ENCODE peak calls at places on chromosomes 13 and 19, in eight cellular contexts. R is PC-9; M is CD8-positive, alpha-beta memory T cell; X is bronchial epithelial cell; F is GM23248; T is naive thymus-derived CD4-positive, alpha-beta T cell; C is upper lobe of left lung; Y is right lobe of liver. G is an unnamed sample.
A peak's percentile ranks its signal among the peaks of the same experiment; 100 is the strongest.

GRCh38 chr13:41188584-41188983 is 5.8 kb downstream of the KBTBD7 start:
- DNase-seq in R (no peak), M (no peak), X (peak; percentile 82), F (peak; percentile 16), T (no peak), C (no peak), Y (no peak), G (no peak)

GRCh38 chr19:41431426-41432386 is 4.5 kb upstream of the B3GNT8 start:
- DNase-seq in R (no peak), M (no peak), X (peak; percentile 25), F (peak; percentile 49), T (no peak), C (peak; percentile 63), Y (peak; percentile 81), G (no peak)

GRCh38 chr19:483332-484072 is 12.8 kb upstream of the MADCAM1 start:
- DNase-seq in R (no peak), M (no peak), X (no peak), F (no peak), T (no peak), C (no peak), Y (no peak), G (no peak)

GRCh38 chr13:46866150-46866549 is 30.7 kb downstream of the HTR2A start:
- DNase-seq in R (no peak), M (no peak), X (peak; percentile 74), F (peak; percentile 64), T (no peak), C (peak; percentile 90), Y (no peak), G (no peak)

GRCh38 chr19:29216021-29216420 is 3.1 kb upstream of the UQCRFS1 start:
- DNase-seq in R (no peak), M (no peak), X (no peak), F (no peak), T (no peak), C (no peak), Y (no peak), G (no peak)

GRCh38 chr19:8302357-8302691 is 5.8 kb downstream of the CD320 start:
- DNase-seq in R (no peak), M (no peak), X (no peak), F (no peak), T (no peak), C (peak; percentile 20), Y (peak; percentile 66), G (no peak)

GRCh38 chr13:113094410-113094800 is 11.2 kb upstream of the F7 start:
- DNase-seq in R (no peak), M (no peak), X (no peak), F (no peak), T (no peak), C (no peak), Y (no peak), G (no peak)

GRCh38 chr19:35155441-35155840 is 906 bp downstream of the FXYD5 start:
- DNase-seq in R (no peak), M (no peak), X (no peak), F (no peak), T (no peak), C (no peak), Y (no peak), G (no peak)

GRCh38 chr13:50161052-50161451 is 145.8 kb downstream of the KCNRG start:
- DNase-seq in R (no peak), M (no peak), X (peak; percentile 90), F (peak; percentile 58), T (no peak), C (no peak), Y (peak; percentile 50), G (no peak)

GRCh38 chr13:38366954-38367645 is 17.4 kb downstream of the UFM1 start:
- DNase-seq in R (peak; percentile 38), M (no peak), X (peak; percentile 90), F (peak; percentile 75), T (no peak), C (no peak), Y (no peak), G (no peak)

GRCh38 chr13:40189885-40190655 is 476.4 kb downstream of the FOXO1 start:
- DNase-seq in R (no peak), M (no peak), X (no peak), F (peak; percentile 52), T (no peak), C (no peak), Y (no peak), G (peak; percentile 62)

GRCh38 chr13:32825481-32825880 is 190.7 kb upstream of the KL start:
- DNase-seq in R (no peak), M (no peak), X (no peak), F (no peak), T (no peak), C (no peak), Y (no peak), G (no peak)

GRCh38 chr13:103961129-103961528 is 894.9 kb upstream of the SLC10A2 start:
- DNase-seq in R (no peak), M (no peak), X (no peak), F (no peak), T (no peak), C (no peak), Y (no peak), G (no peak)

GRCh38 chr19:16441661-16442071 is 30.1 kb downstream of the EPS15L1 start:
- DNase-seq in R (no peak), M (no peak), X (no peak), F (peak; percentile 24), T (no peak), C (no peak), Y (no peak), G (peak; percentile 16)

GRCh38 chr13:79647518-79647917 is 166.6 kb downstream of the NDFIP2 start:
- DNase-seq in R (no peak), M (no peak), X (peak; percentile 100), F (no peak), T (no peak), C (no peak), Y (no peak), G (no peak)

GRCh38 chr13:25249001-25249543 is 38.2 kb downstream of the MTMR6 start:
- DNase-seq in R (no peak), M (no peak), X (peak; percentile 26), F (peak; percentile 85), T (no peak), C (no peak), Y (no peak), G (no peak)

GRCh38 chr13:49265822-49266221 is 18.1 kb downstream of the CDADC1 start:
- DNase-seq in R (no peak), M (no peak), X (no peak), F (peak; percentile 6), T (no peak), C (no peak), Y (no peak), G (no peak)

GRCh38 chr13:30880756-30881155 is 25.3 kb upstream of the MEDAG start:
- DNase-seq in R (no peak), M (no peak), X (peak; percentile 83), F (peak; percentile 95), T (no peak), C (no peak), Y (no peak), G (no peak)

DNA sequence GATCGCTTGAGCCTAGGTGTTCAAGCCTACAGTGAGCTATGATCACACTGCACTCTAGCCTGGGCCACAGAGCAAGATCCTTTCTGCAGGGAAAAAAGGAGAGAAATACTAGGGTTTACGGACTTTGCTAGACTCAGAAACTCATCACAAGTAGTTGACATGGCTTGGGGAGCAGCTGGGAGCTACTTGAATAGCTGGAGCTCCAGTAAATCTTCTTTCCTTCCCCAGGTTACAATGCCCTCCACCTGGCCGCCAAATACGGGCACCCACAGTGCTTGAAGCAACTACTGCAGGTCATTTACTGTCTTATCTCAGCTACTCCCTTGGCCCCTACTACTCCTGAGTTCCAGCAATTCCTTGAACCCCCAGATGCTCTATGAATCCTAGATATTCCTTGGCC is 19.3 kb downstream of the ANKRD24 start:
- DNase-seq in R (no peak), M (no peak), X (no peak), F (no peak), T (no peak), C (no peak), Y (no peak), G (no peak)
- H3K27me3 ChIP-seq in R (no peaks in the 10 kb centered on the region), M (peaks cover 11% of the 10 kb centered on the region), X (peaks cover 8% of the 10 kb centered on the region), F (peaks cover 25% of the 10 kb centered on the region), T (peaks cover 8% of the 10 kb centered on the region), C (peaks cover 5% of the 10 kb centered on the region), Y (no peaks in the 10 kb centered on the region), G (peaks cover 12% of the 10 kb centered on the region)

DNA sequence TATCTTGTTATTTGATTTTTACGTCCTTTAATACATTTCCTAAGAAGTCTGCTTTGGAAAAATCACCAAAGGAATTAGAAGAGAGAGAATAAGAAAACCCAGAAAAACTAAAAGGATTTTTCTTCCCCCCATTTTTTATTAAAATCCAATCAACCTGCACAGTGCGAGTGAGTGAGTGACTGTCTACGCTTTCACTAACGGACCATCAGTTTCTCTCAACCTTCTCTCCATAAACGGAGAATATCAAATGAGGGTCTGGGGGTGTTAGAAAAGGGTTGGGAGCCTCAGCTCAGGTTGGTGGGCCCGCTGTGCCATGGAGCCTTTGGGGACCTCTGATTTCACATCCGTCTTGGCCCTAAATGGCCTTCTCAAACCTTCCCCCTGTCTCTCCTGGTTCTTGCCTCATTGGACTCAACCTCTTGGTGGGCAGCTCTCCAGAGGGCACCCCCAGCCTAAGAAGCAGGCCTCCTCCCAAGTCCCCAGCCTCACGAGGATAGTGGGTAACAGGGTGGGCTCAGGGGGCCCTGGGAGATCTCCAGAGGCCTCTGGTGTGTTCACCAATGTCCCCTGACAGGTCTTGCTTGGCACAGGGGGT is 764 bp upstream of the LRP3 start:
- DNase-seq in R (no peak), M (no peak), X (no peak), F (no peak), T (no peak), C (no peak), Y (peak; percentile 44), G (no peak)
- H3K4me3 ChIP-seq in R (no peak overlapping the region), M (no peak overlapping the region), X (no peak overlapping the region), F (peak overlapping the region; percentile 49), T (no peak overlapping the region), C (peak overlapping the region; percentile 70), Y (no peak overlapping the region), G (no peak overlapping the region)

DNA sequence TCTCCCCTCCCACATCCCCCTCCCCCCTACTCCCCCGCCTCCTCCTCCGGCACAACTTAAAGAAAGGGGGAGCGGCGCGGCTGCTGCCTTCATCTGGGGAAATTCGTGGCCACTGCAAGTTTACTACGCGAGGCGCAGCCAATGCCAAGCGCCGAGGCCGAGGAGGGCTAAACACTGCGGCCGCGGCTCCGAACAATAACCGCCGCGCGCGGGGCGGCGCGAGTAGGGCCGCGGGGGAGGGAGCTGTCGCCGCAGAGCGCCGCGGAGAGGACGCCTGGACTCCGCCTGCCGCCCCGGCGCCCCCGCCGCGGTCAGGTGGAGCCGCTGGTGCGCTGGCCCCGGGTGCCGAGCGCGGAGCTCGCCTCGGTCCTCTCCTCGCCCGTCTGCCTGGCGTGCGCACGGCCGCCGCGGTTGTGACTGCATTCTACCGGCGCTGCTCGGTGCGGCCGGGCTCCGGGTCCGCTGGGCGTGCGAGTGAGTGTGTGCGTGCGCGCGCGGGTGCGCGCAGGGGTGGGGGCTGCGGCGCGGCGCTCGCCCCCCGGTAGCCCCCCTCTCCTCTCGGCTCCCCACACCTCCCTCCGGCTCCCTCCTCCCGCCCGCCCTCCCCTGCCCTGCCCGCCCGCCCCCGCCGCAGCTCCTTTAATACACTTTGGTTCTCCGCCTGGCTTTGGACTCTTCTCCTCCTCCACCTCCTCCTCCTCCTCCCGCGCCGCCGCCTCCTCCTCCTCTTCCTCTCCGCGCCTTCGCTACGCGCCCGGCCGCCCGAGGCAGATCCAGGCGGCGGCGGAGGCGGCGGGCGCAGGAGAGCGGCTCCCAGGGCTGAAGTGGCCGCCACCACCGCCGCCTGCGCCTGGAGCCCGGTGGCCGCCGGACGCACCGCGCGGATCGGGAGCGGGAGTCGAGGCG is at the start of gene ZIC2:
- DNase-seq in R (peak; percentile 72), M (no peak), X (no peak), F (peak; percentile 63), T (no peak), C (no peak), Y (no peak), G (no peak)
- H3K27me3 ChIP-seq in R (no peaks in the 10 kb centered on the region), M (peaks cover 71% of the 10 kb centered on the region), X (peaks cover 65% of the 10 kb centered on the region), F (peaks cover 80% of the 10 kb centered on the region), T (peaks cover 65% of the 10 kb centered on the region), C (peaks cover 60% of the 10 kb centered on the region), Y (peaks cover 72% of the 10 kb centered on the region), G (peaks cover 63% of the 10 kb centered on the region)

GRCh38 chr19:39946532-39946931 is 12.1 kb upstream of the FCGBP start:
- DNase-seq in R (peak; percentile 44), M (no peak), X (peak; percentile 67), F (peak; percentile 42), T (no peak), C (peak; percentile 54), Y (no peak), G (peak; percentile 35)
- H3K4me3 ChIP-seq in R (no peak overlapping the region), M (no peak overlapping the region), X (no peak overlapping the region), F (no peak overlapping the region), T (no peak overlapping the region), C (no peak overlapping the region), Y (no peak overlapping the region), G (no peak overlapping the region)

G was measured in CD8-positive, alpha-beta T cell.